ENCODE peak calls at places on chromosomes 11 and 22, in eight cellular contexts. R is PC-9, N is progenitor cell of endocrine pancreas, D is Caco-2, P is endothelial cell, L is hepatocyte, G is pancreas, W is psoas muscle. H is an unnamed sample.

GRCh38 chr22:31377609-31378008 is 21.8 kb upstream of the DRG1 start:
- DNase-seq in R (no peak), N (no peak), D (no peak), P (no peak), L (no peak), G (no peak), W (no peak), H (no peak)

GRCh38 chr11:104570088-104570701 is 328.1 kb downstream of the CASP12 start:
- DNase-seq in R (peak), N (no peak), D (no peak), P (no peak), L (no peak), G (no peak), W (no peak), H (no peak)

GRCh38 chr11:28696591-28696990 is 588.4 kb downstream of the METTL15 start:
- DNase-seq in R (no peak), N (no peak), D (no peak), P (no peak), L (no peak), G (no peak), W (no peak), H (no peak)

GRCh38 chr11:129354688-129355087 is 21.0 kb upstream of the BARX2 start:
- DNase-seq in R (no peak), N (no peak), D (no peak), P (no peak), L (no peak), G (no peak), W (no peak), H (no peak)

GRCh38 chr11:122505304-122506006 is 150.1 kb upstream of the UBASH3B start:
- DNase-seq in R (peak), N (peak), D (peak), P (peak), L (peak), G (peak), W (peak), H (peak)

GRCh38 chr22:39514373-39514973 is 5.9 kb upstream of the ATF4 start:
- DNase-seq in R (peak), N (no peak), D (no peak), P (peak), L (peak), G (no peak), W (peak), H (peak)

GRCh38 chr11:70205049-70205725 is 2.1 kb downstream of the FADD start:
- DNase-seq in R (no peak), N (no peak), D (no peak), P (no peak), L (no peak), G (no peak), W (no peak), H (no peak)

GRCh38 chr22:44697423-44698179 is 4.4 kb upstream of the PRR5 start:
- DNase-seq in R (peak), N (peak), D (peak), P (peak), L (peak), G (peak), W (peak), H (peak)

GRCh38 chr11:65280646-65281045 is 18.9 kb downstream of the POLA2 start:
- DNase-seq in R (no peak), N (no peak), D (no peak), P (no peak), L (no peak), G (no peak), W (no peak), H (no peak)

GRCh38 chr11:118870396-118871343 is 13.0 kb upstream of the CXCR5 start:
- DNase-seq in R (peak), N (no peak), D (no peak), P (no peak), L (no peak), G (peak), W (no peak), H (peak)

GRCh38 chr22:17217179-17217578 is 2.1 kb downstream of the ADA2 start:
- DNase-seq in R (no peak), N (no peak), D (no peak), P (no peak), L (no peak), G (no peak), W (no peak), H (no peak)

GRCh38 chr11:70703141-70704052 is 305.1 kb downstream of the CTTN start:
- DNase-seq in R (no peak), N (peak), D (no peak), P (no peak), L (no peak), G (peak), W (no peak), H (peak)

GRCh38 chr22:34761111-34761510 is 304.8 kb upstream of the ISX start:
- DNase-seq in R (no peak), N (no peak), D (no peak), P (no peak), L (no peak), G (no peak), W (no peak), H (no peak)

GRCh38 chr11:88103337-88104206 is 71.7 kb downstream of the RAB38 start:
- DNase-seq in R (peak), N (no peak), D (peak), P (peak), L (peak), G (no peak), W (no peak), H (peak)

GRCh38 chr11:101916422-101916821 is at the start of gene ANGPTL5:
- DNase-seq in R (peak), N (no peak), D (no peak), P (no peak), L (no peak), G (no peak), W (no peak), H (no peak)

GRCh38 chr22:25013634-25014033 is 61.1 kb downstream of the KIAA1671 start:
- DNase-seq in R (no peak), N (no peak), D (peak), P (no peak), L (peak), G (no peak), W (no peak), H (no peak)

GRCh38 chr22:29202231-29203192 is 3.2 kb upstream of the EMID1 start:
- DNase-seq in R (no peak), N (no peak), D (peak), P (peak), L (no peak), G (peak), W (peak), H (no peak)

GRCh38 chr22:41939981-41940852 is 6.7 kb downstream of the CENPM start:
- DNase-seq in R (peak), N (no peak), D (peak), P (peak), L (no peak), G (no peak), W (no peak), H (no peak)

GRCh38 chr11:64745523-64746328 is 1.8 kb upstream of the RASGRP2 start:
- DNase-seq in R (no peak), N (no peak), D (no peak), P (peak), L (peak), G (peak), W (peak), H (peak)

GRCh38 chr11:103730151-103730940 is 306.1 kb upstream of the DDI1 start:
- DNase-seq in R (peak), N (no peak), D (no peak), P (no peak), L (no peak), G (no peak), W (no peak), H (no peak)

GRCh38 chr11:79461144-79461543 is 20.3 kb upstream of the TENM4 start:
- DNase-seq in R (no peak), N (no peak), D (no peak), P (peak), L (peak), G (no peak), W (no peak), H (peak)

GRCh38 chr22:40213478-40213877 is 35.8 kb downstream of the TNRC6B start:
- DNase-seq in R (no peak), N (no peak), D (no peak), P (no peak), L (no peak), G (no peak), W (no peak), H (no peak)

GRCh38 chr11:130677486-130678153 is 229.2 kb downstream of the ADAMTS15 start:
- DNase-seq in R (peak), N (no peak), D (peak), P (no peak), L (peak), G (no peak), W (no peak), H (no peak)

GRCh38 chr11:104772806-104773241 is 125.4 kb downstream of the CASP12 start:
- DNase-seq in R (peak), N (no peak), D (no peak), P (no peak), L (peak), G (no peak), W (no peak), H (no peak)

GRCh38 chr22:36328635-36329216 is 59.0 kb downstream of the MYH9 start:
- DNase-seq in R (peak), N (no peak), D (no peak), P (no peak), L (peak), G (no peak), W (peak), H (no peak)

GRCh38 chr11:43447124-43447523 is 88.4 kb downstream of the TTC17 start:
- DNase-seq in R (no peak), N (no peak), D (no peak), P (no peak), L (no peak), G (no peak), W (no peak), H (no peak)

GRCh38 chr11:75474878-75475766 is 42.1 kb upstream of the KLHL35 start:
- DNase-seq in R (no peak), N (no peak), D (peak), P (no peak), L (peak), G (peak), W (peak), H (peak)

GRCh38 chr11:73367482-73368024 is 8.6 kb upstream of the RELT start:
- DNase-seq in R (no peak), N (no peak), D (no peak), P (no peak), L (no peak), G (peak), W (no peak), H (no peak)

GRCh38 chr11:20444537-20444936 is 57.0 kb downstream of the PRMT3 start:
- DNase-seq in R (no peak), N (no peak), D (no peak), P (no peak), L (no peak), G (no peak), W (no peak), H (no peak)

GRCh38 chr11:10366568-10367331 is 61.9 kb downstream of the ADM start:
- DNase-seq in R (peak), N (peak), D (peak), P (peak), L (peak), G (peak), W (peak), H (peak)
- TF ChIP-seq CTCF in R (peak), N (peak), D (peak), P (peak), L (peak), G (peak), W (peak), H (peak)

GRCh38 chr11:61575886-61576516 is 4.9 kb downstream of the SYT7 start:
- DNase-seq in R (no peak), N (no peak), D (no peak), P (no peak), L (no peak), G (peak), W (no peak), H (no peak)

GRCh38 chr11:61579398-61580291 is 1.2 kb downstream of the SYT7 start:
- DNase-seq in R (no peak), N (no peak), D (no peak), P (no peak), L (no peak), G (peak), W (no peak), H (no peak)

GRCh38 chr11:61578819-61579218 is 2.1 kb downstream of the SYT7 start:
- DNase-seq in R (no peak), N (no peak), D (no peak), P (no peak), L (no peak), G (peak), W (no peak), H (no peak)

GRCh38 chr11:61580292-61580888 is 486 bp downstream of the SYT7 start:
- DNase-seq in R (no peak), N (no peak), D (no peak), P (peak), L (peak), G (peak), W (no peak), H (no peak)

GRCh38 chr11:61577383-61578118 is 3.3 kb downstream of the SYT7 start:
- DNase-seq in R (no peak), N (peak), D (peak), P (peak), L (peak), G (peak), W (no peak), H (peak)
- TF ChIP-seq CTCF in R (peak), N (peak), D (peak), P (no peak), L (peak), G (no peak), W (no peak), H (peak)

DNA sequence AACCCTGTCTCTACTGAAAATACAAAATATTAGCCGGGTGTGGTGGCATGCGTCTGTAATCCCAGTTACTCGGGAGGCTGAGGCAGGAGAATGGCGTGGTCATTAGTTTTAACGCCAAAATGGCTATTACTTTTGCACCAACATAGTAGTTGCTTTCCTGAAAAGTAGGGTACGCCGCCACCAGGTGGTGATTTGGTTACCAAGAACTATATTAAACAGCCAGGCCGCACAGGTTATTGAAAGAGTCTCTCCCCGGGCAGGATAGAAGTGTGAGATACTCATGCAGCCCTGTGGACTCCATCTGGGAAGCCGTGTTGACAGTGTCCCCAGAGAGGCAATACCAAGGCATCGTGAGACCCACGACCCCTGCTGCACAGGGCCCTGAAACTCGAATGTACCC is 24.6 kb upstream of the LRRC32 start:
- DNase-seq in R (no peak), N (no peak), D (no peak), P (no peak), L (no peak), G (no peak), W (no peak), H (no peak)
- TF ChIP-seq CTCF in R (peak), N (no peak), D (peak), P (no peak), L (no peak), G (no peak), W (no peak), H (no peak)

GRCh38 chr11:450809-451451 is 851 bp downstream of the PTDSS2 start:
- DNase-seq in R (peak), N (peak), D (peak), P (peak), L (peak), G (peak), W (peak), H (peak)
- TF ChIP-seq CTCF in R (no peak), N (peak), D (no peak), P (no peak), L (peak), G (no peak), W (no peak), H (peak)